ENCODE peak calls at places on chromosomes 7 and 10, in seven cellular contexts. I is neural crest cell; F is activated CD4-positive, alpha-beta T cell treated with anti-CD3 and anti-CD28 coated beads, Interleukin-2, amount 50 U/mL, for 24 hours; D is H7; R is endothelial cell of umbilical vein; H is stimulated activated CD4-positive, alpha-beta T cell treated with anti-CD3 and anti-CD28 coated beads, TNF-alpha, amount 100 ng/mL, for 1 hour; M is astrocyte of the spinal cord. N is an unnamed sample.
A peak's percentile ranks its signal among the peaks of the same experiment; 100 is the strongest.

GRCh38 chr7:149716007-149716931 is 57.1 kb downstream of the ZNF467 start:
- DNase-seq in I (no peak), F (no peak), D (no peak), R (no peak), H (no peak), M (peak; percentile 7), N (peak; percentile 68)

GRCh38 chr7:85516675-85517074 is 329.8 kb upstream of the SEMA3D start:
- DNase-seq in I (no peak), F (no peak), D (no peak), R (no peak), H (no peak), M (peak; percentile 24), N (no peak)

GRCh38 chr7:38179719-38180333 is 1.8 kb downstream of the STARD3NL start:
- DNase-seq in I (no peak), F (no peak), D (no peak), R (peak; percentile 80), H (no peak), M (no peak), N (no peak)

GRCh38 chr7:23020742-23021401 is 6.9 kb upstream of the HYCC1 start:
- DNase-seq in I (no peak), F (peak; percentile 9), D (no peak), R (peak; percentile 60), H (no peak), M (peak; percentile 87), N (peak; percentile 86)

GRCh38 chr7:130286881-130287280 is 6.1 kb upstream of the CPA4 start:
- DNase-seq in I (no peak), F (no peak), D (no peak), R (no peak), H (no peak), M (peak; percentile 46), N (peak; percentile 75)

GRCh38 chr7:47935336-47935735 is 12.9 kb downstream of the PKD1L1 start:
- DNase-seq in I (no peak), F (no peak), D (no peak), R (no peak), H (no peak), M (no peak), N (no peak)

GRCh38 chr7:55020481-55020871 is 1.7 kb downstream of the EGFR start:
- DNase-seq in I (no peak), F (no peak), D (peak; percentile 32), R (no peak), H (no peak), M (peak; percentile 50), N (peak; percentile 42)

GRCh38 chr7:36291387-36292316 is 98.0 kb upstream of the ANLN start:
- DNase-seq in I (peak; percentile 85), F (peak; percentile 59), D (peak; percentile 87), R (peak; percentile 87), H (peak; percentile 35), M (peak; percentile 84), N (peak; percentile 91)

GRCh38 chr7:90717286-90718060 is 121.4 kb downstream of the CDK14 start:
- DNase-seq in I (no peak), F (no peak), D (no peak), R (no peak), H (no peak), M (peak; percentile 68), N (peak; percentile 23)

GRCh38 chr7:92625617-92626016 is 35.4 kb upstream of the FAM133B start:
- DNase-seq in I (no peak), F (no peak), D (no peak), R (peak; percentile 81), H (no peak), M (no peak), N (no peak)

GRCh38 chr10:128316925-128317324 is 190.7 kb upstream of the MKI67 start:
- DNase-seq in I (no peak), F (no peak), D (peak; percentile 12), R (no peak), H (no peak), M (no peak), N (no peak)

GRCh38 chr10:30736685-30737232 is 107.2 kb upstream of the LYZL2 start:
- DNase-seq in I (no peak), F (no peak), D (no peak), R (peak; percentile 85), H (no peak), M (peak; percentile 100), N (peak; percentile 96)

GRCh38 chr10:81082621-81083376 is 545.1 kb downstream of the SH2D4B start:
- DNase-seq in I (no peak), F (no peak), D (no peak), R (no peak), H (no peak), M (no peak), N (no peak)

GRCh38 chr7:117279931-117280525 is 42.8 kb downstream of the WNT2 start:
- DNase-seq in I (no peak), F (no peak), D (no peak), R (no peak), H (no peak), M (no peak), N (no peak)